ENCODE peak calls at places on chromosomes 7 and 10, in five cellular contexts. E is tibial nerve, Z is breast epithelium, U is K562, R is ovary. T is an unnamed sample.

GRCh38 chr7:158042156-158042880 is 545.3 kb downstream of the PTPRN2 start:
- DNase-seq in E (no peak), Z (no peak), R (no peak), U (no peak), T (no peak)

GRCh38 chr7:6271694-6272371 is 591 bp downstream of the CYTH3 start:
- DNase-seq in E (no peak), U (peak; percentile 58), R (peak; percentile 26), Z (no peak), T (peak; percentile 35)

GRCh38 chr10:329361-330099 is 194.3 kb downstream of the ZMYND11 start:
- DNase-seq in Z (peak; percentile 75), E (peak; percentile 83), R (peak; percentile 85), U (no peak), T (peak; percentile 88)

GRCh38 chr10:43931308-43931930 is 282.7 kb upstream of the ZNF32 start:
- DNase-seq in Z (no peak), R (no peak), U (no peak), E (no peak), T (no peak)

GRCh38 chr7:93810571-93810970 is 80.0 kb downstream of the TFPI2 start:
- DNase-seq in E (no peak), R (no peak), Z (no peak), U (no peak), T (no peak)

GRCh38 chr7:147261693-147262092 is 1145.1 kb downstream of the CNTNAP2 start:
- DNase-seq in Z (no peak), E (no peak), U (no peak), R (no peak), T (no peak)

GRCh38 chr7:130874071-130874915 is 140.3 kb upstream of the KLF14 start:
- DNase-seq in U (no peak), Z (no peak), R (no peak), E (no peak), T (no peak)

GRCh38 chr10:116752969-116753665 is 10.8 kb upstream of the HSPA12A start:
- DNase-seq in Z (no peak), U (no peak), R (no peak), E (no peak), T (no peak)

GRCh38 chr7:50564630-50565558 is at the start of gene DDC:
- DNase-seq in E (no peak), U (no peak), Z (no peak), R (no peak), T (no peak)

GRCh38 chr10:16952610-16953009 is 135.4 kb upstream of the RSU1 start:
- DNase-seq in Z (no peak), E (no peak), R (no peak), U (peak; percentile 16), T (no peak)

GRCh38 chr10:85979598-85979997 is 387.0 kb downstream of the GRID1 start:
- DNase-seq in R (no peak), U (no peak), Z (no peak), E (no peak), T (no peak)

GRCh38 chr10:125692932-125693847 is 10.2 kb upstream of the TEX36 start:
- DNase-seq in Z (peak; percentile 44), E (no peak), U (no peak), R (no peak), T (no peak)

GRCh38 chr10:396535-397220 is 261.4 kb downstream of the ZMYND11 start:
- DNase-seq in R (no peak), E (no peak), Z (no peak), U (no peak), T (no peak)

GRCh38 chr7:11428877-11429617 is 403.0 kb downstream of the THSD7A start:
- DNase-seq in E (no peak), Z (no peak), R (no peak), U (no peak), T (no peak)

GRCh38 chr7:11358637-11359036 is 385.0 kb downstream of the PHF14 start:
- DNase-seq in R (no peak), Z (no peak), U (no peak), E (no peak), T (no peak)

GRCh38 chr10:125929613-125930012 is 33.2 kb downstream of the FANK1 start:
- DNase-seq in E (no peak), R (no peak), Z (no peak), U (no peak), T (no peak)

GRCh38 chr10:17758200-17758599 is 6.2 kb downstream of the TMEM236 start:
- DNase-seq in E (no peak), R (no peak), U (no peak), Z (no peak), T (no peak)

GRCh38 chr7:31065021-31065593 is 13.0 kb downstream of the ADCYAP1R1 start:
- DNase-seq in E (no peak), U (no peak), Z (no peak), R (no peak), T (no peak)

GRCh38 chr7:234041-234711 is 41.8 kb downstream of the FAM20C start:
- DNase-seq in Z (no peak), E (no peak), U (no peak), R (no peak), T (no peak)

GRCh38 chr7:70881470-70881869 is 250.5 kb upstream of the GALNT17 start:
- DNase-seq in U (no peak), R (no peak), E (no peak), Z (no peak), T (peak; percentile 29)

GRCh38 chr7:100102950-100103840 is 1.8 kb downstream of the AP4M1 start:
- DNase-seq in E (no peak), R (no peak), Z (no peak), U (no peak), T (no peak)

GRCh38 chr7:155001756-155002410 is 1.0 kb downstream of the PAXIP1 start:
- DNase-seq in R (no peak), U (peak; percentile 45), E (no peak), Z (no peak), T (no peak)

GRCh38 chr10:3954615-3955014 is 169.6 kb upstream of the KLF6 start:
- DNase-seq in U (no peak), R (peak; percentile 26), E (no peak), Z (no peak), T (no peak)

GRCh38 chr10:132396495-132397035 is 435 bp upstream of the PWWP2B start:
- DNase-seq in E (no peak), Z (no peak), R (peak; percentile 68), U (peak; percentile 88), T (no peak)
- TF ChIP-seq CTCF in E (peak; percentile 76), Z (peak; percentile 41), R (no peak), U (peak; percentile 56), T (no peak)

GRCh38 chr10:100319736-100320135 is 10.3 kb downstream of the PKD2L1 start:
- DNase-seq in R (no peak), U (no peak), Z (no peak), E (no peak), T (no peak)
- H3K27me3 ChIP-seq in R (no peaks in the 10 kb centered on the region), U (peaks cover 4% of the 10 kb centered on the region), Z (no peaks in the 10 kb centered on the region), E (peaks cover 21% of the 10 kb centered on the region), T (no peaks in the 10 kb centered on the region)

DNA sequence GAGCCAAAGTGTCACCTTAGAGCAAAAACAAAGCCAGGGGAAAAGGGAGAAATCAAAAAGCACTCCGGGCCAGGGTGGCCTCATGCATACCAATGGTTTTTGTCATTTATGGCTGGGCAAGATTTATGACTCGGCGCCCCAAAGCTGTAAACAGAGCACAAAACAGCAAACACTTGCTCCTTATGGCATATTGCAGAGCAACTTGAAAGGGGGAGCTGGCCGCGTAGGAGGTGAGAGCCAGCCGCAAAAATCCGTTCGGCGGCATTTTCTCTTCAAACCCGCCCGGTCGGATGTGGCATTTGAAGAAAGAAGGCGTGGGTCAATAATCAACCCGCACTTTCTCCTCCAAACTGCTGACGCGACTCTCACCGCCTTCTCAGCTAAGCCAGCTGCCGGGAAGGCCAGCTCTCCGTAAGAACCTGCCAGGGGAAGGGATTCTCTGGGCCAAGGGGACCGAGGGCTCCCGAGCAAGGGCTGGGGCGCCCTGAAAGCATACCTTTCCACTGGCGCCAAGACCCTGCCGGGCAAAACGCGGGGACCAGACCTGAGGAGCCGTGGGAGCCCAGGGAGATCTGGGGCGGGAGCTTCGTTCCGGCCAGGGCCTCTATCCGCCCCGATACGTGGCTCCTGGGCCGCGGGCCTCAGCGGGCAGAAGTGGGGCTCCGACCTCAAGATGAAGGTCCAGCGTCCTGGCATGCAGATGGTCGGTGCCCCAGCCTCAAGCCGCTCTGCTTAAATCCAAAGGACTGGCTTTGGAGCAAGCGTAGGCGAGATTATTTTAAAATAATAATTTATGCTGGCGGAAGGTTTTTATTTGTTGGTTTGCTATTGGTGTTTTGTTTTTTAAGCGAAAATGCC is 12.9 kb upstream of the HOXA2 start:
- DNase-seq in Z (peak; percentile 69), E (no peak), R (no peak), U (no peak), T (no peak)
- TF ChIP-seq POLR2A in Z (no peak), E (no peak), R (no peak), U (no peak), T (no peak)

GRCh38 chr10:53843691-53844362 is 957.2 kb downstream of the PCDH15 start:
- DNase-seq in E (no peak), U (no peak), R (no peak), Z (no peak), T (no peak)

GRCh38 chr10:53841746-53842145 is 959.3 kb downstream of the PCDH15 start:
- DNase-seq in R (no peak), Z (no peak), U (no peak), E (no peak), T (no peak)

GRCh38 chr10:53846809-53847208 is 954.2 kb downstream of the PCDH15 start:
- DNase-seq in E (no peak), R (no peak), Z (no peak), U (no peak), T (no peak)
- TF ChIP-seq CTCF in E (no peak), R (no peak), Z (no peak), U (no peak), T (no peak)

DNA sequence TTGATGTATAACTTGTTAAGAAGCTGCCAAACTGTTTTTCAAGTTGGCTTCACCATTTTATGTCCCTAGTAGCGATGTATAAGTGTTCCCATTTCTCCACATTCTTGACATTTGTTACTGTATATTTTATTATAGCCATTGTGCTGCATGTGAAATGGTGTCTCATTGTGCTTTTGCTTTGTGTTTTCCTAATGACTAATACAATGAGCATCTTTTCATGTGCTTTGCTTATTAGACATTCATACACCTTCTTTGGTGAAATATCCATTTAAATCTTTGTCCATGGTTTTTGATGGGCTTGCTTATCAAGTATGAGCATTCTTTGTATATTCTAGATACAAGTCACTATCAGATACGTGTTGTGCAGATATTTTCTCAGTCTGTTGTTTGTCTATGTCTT is 203.0 kb downstream of the CCSER2 start:
- DNase-seq in E (no peak), Z (no peak), U (no peak), R (no peak), T (no peak)
- H3K27me3 ChIP-seq in E (no peaks in the 10 kb centered on the region), Z (no peaks in the 10 kb centered on the region), U (no peaks in the 10 kb centered on the region), R (no peaks in the 10 kb centered on the region), T (no peaks in the 10 kb centered on the region)